ENCODE peak calls at places on chromosomes 1 and 21, in five cellular contexts. Q is K562, V is SK-N-SH, U is HepG2, Z is GM12878. S is an unnamed sample.

GRCh38 chr1:7970250-7970649 is 8.7 kb downstream of the PARK7 start:
- DNase-seq in Z (no peak), V (no peak), Q (no peak), U (no peak), S (no peak)

GRCh38 chr1:61506944-61507343 is 218.0 kb downstream of the TM2D1 start:
- DNase-seq in Z (no peak), V (no peak), Q (no peak), U (no peak), S (no peak)

GRCh38 chr1:177165069-177165439 is 542 bp upstream of the ASTN1 start:
- DNase-seq in U (no peak), Q (no peak), Z (no peak), V (peak), S (no peak)

GRCh38 chr21:38351961-38352521 is 95.2 kb downstream of the KCNJ15 start:
- DNase-seq in Z (no peak), U (no peak), Q (no peak), V (no peak), S (peak)

GRCh38 chr1:47725732-47726495 is 271.3 kb downstream of the TRABD2B start:
- DNase-seq in Z (peak), U (peak), Q (peak), V (peak), S (no peak)

GRCh38 chr1:4657920-4658585 is 3.6 kb downstream of the AJAP1 start:
- DNase-seq in V (peak), Q (no peak), U (no peak), Z (no peak), S (no peak)

GRCh38 chr1:26027716-26028489 is 6.3 kb downstream of the EXTL1 start:
- DNase-seq in V (no peak), U (no peak), Q (peak), Z (no peak), S (no peak)

GRCh38 chr1:112904831-112905227 is 51.2 kb downstream of the SLC16A1 start:
- DNase-seq in U (no peak), Z (no peak), Q (peak), V (no peak), S (peak)

GRCh38 chr1:213094446-213094845 is 43.4 kb downstream of the RPS6KC1 start:
- DNase-seq in Q (no peak), U (peak), Z (no peak), V (no peak), S (no peak)

GRCh38 chr1:18532390-18533170 is 51.9 kb downstream of the KLHDC7A start:
- DNase-seq in Z (no peak), U (no peak), V (no peak), Q (no peak), S (no peak)

GRCh38 chr1:7589774-7590425 is 181.2 kb upstream of the VAMP3 start:
- DNase-seq in V (no peak), Q (no peak), Z (no peak), U (no peak), S (no peak)

GRCh38 chr1:24322636-24323177 is 3.5 kb downstream of the GRHL3 start:
- DNase-seq in V (no peak), Z (no peak), U (no peak), Q (no peak), S (no peak)

GRCh38 chr1:150507912-150508864 is at the start of gene ECM1:
- DNase-seq in Z (no peak), U (no peak), Q (peak), V (no peak), S (no peak)

GRCh38 chr1:161989801-161990200 is 33.9 kb downstream of the OLFML2B start:
- DNase-seq in Q (no peak), Z (no peak), V (no peak), U (no peak), S (no peak)

GRCh38 chr1:2290595-2291510 is 62.7 kb downstream of the SKI start:
- DNase-seq in V (no peak), Q (no peak), Z (peak), U (no peak), S (no peak)

GRCh38 chr1:7579831-7580804 is 191.0 kb upstream of the VAMP3 start:
- DNase-seq in U (no peak), Q (no peak), V (no peak), Z (no peak), S (no peak)

GRCh38 chr1:21734526-21734925 is 48.4 kb downstream of the USP48 start:
- DNase-seq in Z (no peak), V (no peak), Q (no peak), U (no peak), S (no peak)

GRCh38 chr1:85229574-85230097 is 28.8 kb upstream of the SYDE2 start:
- DNase-seq in Z (no peak), Q (no peak), V (no peak), U (peak), S (no peak)

GRCh38 chr1:218259800-218260199 is 25.3 kb upstream of the RRP15 start:
- DNase-seq in Q (peak), V (no peak), U (peak), Z (no peak), S (no peak)

GRCh38 chr1:93661829-93662474 is 19.7 kb downstream of the BCAR3 start:
- DNase-seq in V (no peak), U (no peak), Z (no peak), Q (peak), S (no peak)

GRCh38 chr1:225580180-225581099 is 72.5 kb downstream of the ENAH start:
- DNase-seq in Z (no peak), U (no peak), Q (no peak), V (no peak), S (no peak)

GRCh38 chr1:11053758-11054137 is 6.1 kb downstream of the SRM start:
- DNase-seq in U (no peak), Q (peak), Z (no peak), V (no peak), S (peak)

GRCh38 chr1:29475256-29475800 is 239.0 kb downstream of the PTPRU start:
- DNase-seq in Z (no peak), Q (no peak), U (no peak), V (peak), S (no peak)

GRCh38 chr1:1628656-1629429 is 3.1 kb upstream of the MMP23B start:
- DNase-seq in Q (no peak), U (no peak), V (no peak), Z (no peak), S (no peak)

GRCh38 chr1:165129568-165130164 is 226.8 kb downstream of the LMX1A start:
- DNase-seq in Q (peak), U (peak), Z (no peak), V (peak), S (peak)

GRCh38 chr1:6438047-6438525 is 13.5 kb downstream of the ESPN start:
- DNase-seq in Z (peak), V (peak), Q (peak), U (peak), S (peak)

DNA sequence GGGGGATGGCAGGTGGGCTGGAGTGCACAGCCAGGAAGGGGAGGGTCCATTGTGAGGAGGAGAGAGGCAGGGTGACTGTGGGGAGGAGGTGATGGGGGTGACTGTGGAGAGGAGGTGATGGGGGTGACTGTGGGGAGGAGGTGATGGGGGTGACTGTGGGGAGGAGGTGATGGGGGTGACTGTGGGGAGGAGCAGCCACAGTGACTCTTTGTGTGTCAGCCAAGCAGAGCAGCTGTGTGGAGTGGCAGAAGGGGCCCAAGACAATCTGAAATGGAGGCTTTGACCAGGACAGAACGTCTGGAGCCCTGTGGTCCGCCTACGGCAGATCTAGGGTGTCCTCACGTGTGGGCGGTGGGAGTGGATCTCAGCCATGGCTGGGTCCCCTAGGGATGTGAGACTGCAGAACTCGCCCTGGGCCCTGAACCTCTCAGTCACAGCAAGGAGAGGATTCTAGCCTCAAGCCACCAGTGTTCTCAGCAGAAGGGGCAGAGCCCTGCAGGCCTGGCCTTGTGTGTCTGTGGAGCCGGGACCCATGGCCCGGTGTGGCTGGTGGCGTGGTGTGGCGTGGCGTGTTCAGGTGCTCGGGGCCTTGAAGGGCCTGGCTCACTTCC is 81.5 kb downstream of the OBSCN start:
- DNase-seq in V (no peak), Z (no peak), Q (no peak), U (no peak), S (no peak)
- TF ChIP-seq GABPA in V (no peak), Z (no peak), Q (no peak), U (no peak), S (no peak)

GRCh38 chr1:198936371-198937083 is 297.7 kb downstream of the PTPRC start:
- DNase-seq in V (no peak), Q (no peak), U (no peak), Z (no peak), S (no peak)

GRCh38 chr1:198935371-198935921 is 296.6 kb downstream of the PTPRC start:
- DNase-seq in V (peak), U (peak), Z (peak), Q (no peak), S (no peak)

GRCh38 chr1:198939286-198939685 is 300.4 kb downstream of the PTPRC start:
- DNase-seq in V (no peak), Q (no peak), U (no peak), Z (no peak), S (no peak)

GRCh38 chr1:198939946-198940345 is 301.1 kb downstream of the PTPRC start:
- DNase-seq in U (no peak), Z (no peak), V (no peak), Q (no peak), S (no peak)

GRCh38 chr1:198937231-198938031 is 298.6 kb downstream of the PTPRC start:
- DNase-seq in Z (peak), V (peak), Q (no peak), U (peak), S (no peak)
- TF ChIP-seq MAX in Z (no peak), V (peak), Q (no peak), U (no peak), S (no peak)

GRCh38 chr21:31317688-31318087 is 26.4 kb downstream of the TIAM1 start:
- DNase-seq in Q (no peak), Z (no peak), U (no peak), V (no peak), S (no peak)

GRCh38 chr21:31316072-31316471 is 28.0 kb downstream of the TIAM1 start:
- DNase-seq in Q (no peak), U (no peak), V (no peak), Z (no peak), S (no peak)

GRCh38 chr21:31310750-31311149 is 33.3 kb downstream of the TIAM1 start:
- DNase-seq in Z (no peak), V (no peak), U (no peak), Q (no peak), S (no peak)

GRCh38 chr21:31318971-31319370 is 25.1 kb downstream of the TIAM1 start:
- DNase-seq in Q (no peak), V (no peak), Z (no peak), U (no peak), S (no peak)

GRCh38 chr21:31316488-31317169 is 27.4 kb downstream of the TIAM1 start:
- DNase-seq in Z (no peak), U (no peak), Q (no peak), V (no peak), S (no peak)
- TF ChIP-seq GABPA in Z (no peak), U (no peak), Q (no peak), V (no peak), S (no peak)

DNA sequence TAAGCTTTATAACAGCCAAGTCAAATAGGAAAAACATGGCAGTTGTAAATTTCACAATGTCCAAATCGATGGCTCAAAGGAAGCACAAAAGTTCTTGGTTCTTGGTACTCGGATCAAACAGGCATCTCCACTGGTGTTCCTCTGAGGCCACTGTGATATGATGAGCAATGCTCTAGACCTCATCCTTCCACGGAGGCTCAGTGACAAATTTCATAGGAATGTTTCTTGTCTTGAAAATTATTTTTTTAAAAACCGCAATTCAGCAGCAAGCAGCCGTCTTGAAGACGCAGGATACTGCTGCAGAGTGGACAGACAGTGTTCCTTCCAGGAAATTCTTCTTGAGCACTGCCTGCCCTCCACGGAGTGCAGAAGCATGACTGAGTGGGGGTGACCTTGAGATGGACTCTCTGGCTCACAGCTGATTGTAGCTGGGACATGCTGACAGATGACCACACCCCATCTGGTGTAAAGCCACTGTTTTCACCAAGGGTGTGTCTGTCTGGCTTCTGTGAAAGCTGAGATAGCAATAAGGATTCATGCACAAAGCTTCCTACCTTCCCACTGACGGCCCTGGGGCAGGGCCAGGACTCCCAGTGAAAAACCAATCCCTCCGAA is 61.9 kb downstream of the TIAM1 start:
- DNase-seq in Z (no peak), Q (peak), V (no peak), U (no peak), S (no peak)
- TF ChIP-seq MAX in Z (no peak), Q (no peak), V (peak), U (no peak), S (no peak)

DNA sequence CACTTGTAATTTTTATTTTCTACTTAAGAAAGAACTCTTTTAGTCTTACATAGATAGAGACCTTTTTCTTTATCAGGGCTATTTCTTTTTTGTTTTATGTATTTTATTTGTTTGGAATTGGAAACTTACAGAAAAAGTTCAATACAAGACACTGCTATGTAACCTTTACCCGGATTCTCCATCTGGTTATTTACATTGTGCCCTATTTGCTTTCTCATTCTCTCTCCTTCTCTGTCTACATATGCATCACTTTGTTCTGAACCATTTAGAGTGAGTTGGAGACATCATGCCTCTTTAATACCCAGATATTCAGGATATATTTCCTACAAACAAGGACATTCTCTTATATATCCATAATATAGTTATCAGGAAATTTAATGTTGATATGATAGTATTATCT is 18.3 kb downstream of the AXDND1 start:
- DNase-seq in Q (no peak), Z (no peak), U (peak), V (no peak), S (no peak)
- TF ChIP-seq GABPA in Q (no peak), Z (no peak), U (no peak), V (no peak), S (no peak)

GRCh38 chr1:167904641-167905040 is 9.3 kb downstream of the ADCY10 start:
- DNase-seq in U (no peak), V (no peak), Q (peak), Z (no peak), S (no peak)
- TF ChIP-seq MAX in U (no peak), V (no peak), Q (no peak), Z (no peak), S (no peak)

S was measured in H1.